ENCODE peak calls at places on chromosome 3, in six cellular contexts. H is lung, V is left lung, D is heart right ventricle, A is transverse colon, G is AG04450. T is an unnamed sample.

GRCh38 chr3:42489116-42489936 is 13.1 kb upstream of the VIPR1 start:
- DNase-seq in D (no peak), A (no peak), V (no peak), H (peak), G (no peak), T (peak)

GRCh38 chr3:44939581-44940036 is 36.4 kb downstream of the ZDHHC3 start:
- DNase-seq in V (peak), G (no peak), H (peak), D (no peak), A (no peak), T (no peak)

GRCh38 chr3:183539821-183540220 is 15.7 kb downstream of the KLHL6 start:
- DNase-seq in V (no peak), A (no peak), G (no peak), D (no peak), H (no peak), T (no peak)

GRCh38 chr3:172522871-172523818 is at the start of gene TNFSF10:
- DNase-seq in D (peak), H (peak), V (peak), A (peak), G (no peak), T (no peak)

GRCh38 chr3:23487015-23487414 is 283.9 kb downstream of the UBE2E2 start:
- DNase-seq in V (no peak), H (no peak), G (no peak), A (no peak), D (no peak), T (no peak)

GRCh38 chr3:114527036-114527644 is 233.3 kb downstream of the TIGIT start:
- DNase-seq in G (no peak), V (no peak), H (no peak), D (no peak), A (no peak), T (no peak)

GRCh38 chr3:133676336-133677118 is 14.8 kb upstream of the TOPBP1 start:
- DNase-seq in V (no peak), D (no peak), H (no peak), A (no peak), G (no peak), T (no peak)

GRCh38 chr3:14141144-14141543 is 16.3 kb downstream of the TMEM43 start:
- DNase-seq in D (no peak), H (no peak), G (no peak), V (no peak), A (no peak), T (no peak)

GRCh38 chr3:113897373-113897777 is 50.4 kb upstream of the ZDHHC23 start:
- DNase-seq in H (no peak), V (no peak), D (no peak), A (peak), G (no peak), T (no peak)

GRCh38 chr3:183513046-183513706 is 42.3 kb downstream of the KLHL6 start:
- DNase-seq in H (no peak), A (peak), D (peak), G (no peak), V (peak), T (no peak)

GRCh38 chr3:73332558-73332957 is 271.1 kb downstream of the EBLN2 start:
- DNase-seq in D (no peak), V (no peak), G (no peak), A (no peak), H (no peak), T (no peak)

GRCh38 chr3:73324203-73325155 is 263.0 kb downstream of the EBLN2 start:
- DNase-seq in D (no peak), A (no peak), G (no peak), V (no peak), H (no peak), T (no peak)

GRCh38 chr3:73321286-73321685 is 259.8 kb downstream of the EBLN2 start:
- DNase-seq in V (no peak), H (no peak), A (no peak), D (no peak), G (no peak), T (no peak)

GRCh38 chr3:73327052-73327451 is 265.6 kb downstream of the EBLN2 start:
- DNase-seq in H (no peak), V (no peak), A (no peak), G (no peak), D (no peak), T (no peak)
- TF ChIP-seq CTCF in H (no peak), V (no peak), A (no peak), G (no peak), D (peak), T (no peak)

DNA sequence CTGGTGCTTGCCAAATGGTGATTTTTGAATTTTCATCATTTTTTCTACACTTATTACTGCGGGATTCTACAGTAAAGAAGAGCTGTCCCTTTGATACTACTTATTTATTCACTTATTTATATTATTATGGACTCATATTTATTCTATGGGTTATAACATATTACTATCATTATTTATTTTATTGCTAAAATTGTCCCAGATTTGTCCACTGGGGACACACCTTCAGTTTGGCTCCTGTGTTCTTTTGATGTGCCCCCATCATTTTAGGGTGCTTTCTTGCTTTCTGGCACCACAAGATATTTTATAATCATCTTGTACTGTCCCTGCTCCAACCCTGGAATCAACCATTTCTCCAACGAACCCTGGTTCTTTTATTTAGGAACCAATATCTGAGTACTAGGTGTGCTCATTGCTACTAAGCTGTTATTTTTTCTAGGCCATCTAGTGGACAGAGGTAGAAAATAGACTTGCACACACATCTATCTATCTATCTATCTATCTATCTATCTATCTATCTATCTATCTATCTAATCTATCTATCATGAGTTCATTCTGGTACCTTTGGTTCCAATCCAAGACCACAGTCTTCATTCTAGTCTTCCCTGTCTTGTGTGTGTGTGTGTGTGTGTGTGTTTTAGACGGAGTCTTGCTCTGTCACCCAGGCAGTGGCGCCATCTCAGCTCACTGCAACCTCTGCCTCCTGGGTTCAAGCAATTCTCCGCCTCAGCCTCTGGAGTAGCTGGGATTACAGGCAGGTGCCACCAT is 16.0 kb downstream of the SLC22A14 start:
- DNase-seq in H (no peak), D (no peak), V (no peak), G (no peak), A (no peak), T (peak)
- TF ChIP-seq CTCF in H (no peak), D (peak), V (peak), G (peak), A (peak), T (peak)

GRCh38 chr3:194928183-194928736 is 242.6 kb downstream of the FAM43A start:
- DNase-seq in A (no peak), V (no peak), G (peak), H (peak), D (no peak), T (no peak)

GRCh38 chr3:194931366-194931765 is 245.7 kb downstream of the FAM43A start:
- DNase-seq in D (no peak), V (no peak), G (no peak), H (no peak), A (no peak), T (no peak)

GRCh38 chr3:194930439-194931204 is 244.9 kb downstream of the FAM43A start:
- DNase-seq in V (no peak), A (no peak), H (no peak), G (peak), D (peak), T (peak)

GRCh38 chr3:194925614-194926013 is 239.9 kb downstream of the FAM43A start:
- DNase-seq in D (no peak), A (no peak), H (no peak), G (no peak), V (no peak), T (no peak)

DNA sequence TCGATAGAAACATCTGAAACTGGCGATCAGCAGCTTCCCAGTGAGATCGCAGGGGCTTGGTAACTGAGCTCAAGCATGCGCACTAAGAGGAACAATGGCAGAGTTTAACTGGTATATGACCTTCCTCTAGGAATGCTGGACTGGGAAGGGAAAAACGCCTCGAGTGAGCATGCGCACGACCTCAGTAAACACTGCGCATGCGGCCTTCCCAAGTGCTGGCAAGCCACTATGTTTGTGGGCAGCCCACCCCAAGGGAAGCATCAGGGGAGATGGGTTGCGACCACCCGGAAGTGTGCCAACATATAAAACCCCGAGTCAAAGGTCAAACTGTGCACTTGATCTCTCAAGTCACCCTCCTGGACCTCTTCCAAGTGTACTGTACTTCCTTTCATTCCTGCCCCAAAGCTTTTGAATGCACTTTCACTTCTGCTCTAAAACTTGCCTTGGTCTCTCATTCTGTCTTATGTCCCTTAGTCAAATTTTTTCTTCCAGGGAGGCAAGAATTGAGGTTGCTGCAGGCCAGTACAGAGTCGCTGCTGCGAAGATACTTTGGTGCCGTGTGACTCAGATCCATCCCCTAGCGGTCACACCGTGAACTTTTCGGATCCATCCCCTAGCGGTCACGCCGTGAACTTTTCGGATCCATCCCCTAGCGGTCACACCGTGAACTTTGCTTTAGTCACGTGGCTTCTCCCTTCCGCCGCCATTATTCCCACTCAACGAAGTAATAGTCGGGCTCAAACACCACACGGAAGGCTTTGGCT is 243.3 kb downstream of the FAM43A start:
- DNase-seq in G (no peak), V (no peak), A (no peak), H (peak), D (no peak), T (no peak)
- TF ChIP-seq CTCF in G (peak), V (no peak), A (peak), H (no peak), D (peak), T (peak)

GRCh38 chr3:173993299-173993698 is 595.8 kb downstream of the NLGN1 start:
- DNase-seq in D (no peak), V (no peak), A (no peak), H (no peak), G (no peak), T (no peak)
- TF ChIP-seq CTCF in D (no peak), V (no peak), A (no peak), H (no peak), G (peak), T (peak)

DNA sequence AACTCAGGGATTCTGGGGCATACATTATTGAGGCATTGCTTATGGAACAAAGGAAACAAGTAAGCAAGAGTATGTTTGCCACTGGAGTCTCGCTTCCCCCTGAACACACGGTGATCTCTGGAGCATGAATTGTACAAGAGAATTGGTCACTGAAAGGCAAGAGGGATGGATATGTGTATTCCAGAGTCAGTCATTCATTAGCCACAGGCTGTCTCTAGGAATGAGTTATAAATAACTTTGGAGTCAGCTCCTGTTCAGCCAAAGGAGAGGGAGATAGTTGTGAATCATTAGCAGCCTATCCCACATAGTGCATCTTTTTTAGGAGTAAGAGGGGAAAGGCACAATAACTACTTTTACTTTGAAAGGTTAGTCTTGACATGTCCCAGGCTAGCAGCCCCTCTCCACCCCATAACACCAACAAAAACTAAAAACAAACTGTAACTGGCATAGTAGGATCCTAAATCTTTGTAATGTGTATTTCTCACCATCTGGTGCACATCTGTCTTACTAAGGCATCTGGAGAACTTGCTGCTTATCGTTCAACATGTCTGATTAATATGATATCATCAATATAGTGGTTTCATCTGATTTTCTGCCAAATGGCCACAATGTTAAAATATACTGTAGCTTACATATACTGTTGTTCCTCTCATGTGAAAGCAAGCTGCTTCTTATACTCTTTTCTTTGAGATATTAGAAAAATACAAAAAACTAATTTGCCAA is 462.2 kb downstream of the GRM7 start:
- DNase-seq in V (no peak), G (no peak), H (no peak), A (no peak), D (no peak), T (no peak)
- TF ChIP-seq CTCF in V (no peak), G (no peak), H (no peak), A (no peak), D (no peak), T (no peak)

GRCh38 chr3:51099794-51100542 is 285.1 kb upstream of the MANF start:
- DNase-seq in G (peak), A (peak), V (no peak), H (peak), D (peak), T (no peak)
- TF ChIP-seq CTCF in G (peak), A (peak), V (peak), H (no peak), D (peak), T (peak)

T was measured in osteocyte.